ENCODE peak calls at places on chromosomes 5 and 9, in five cellular contexts. Q is HCEC 1CT; J is activated T-cell treated with anti-CD3 and anti-CD28 coated beads, Interleukin-2, amount 50 U/mL, for 72 hours; H is NCI-H1436 treated with DMSO at 0.1 percent for 48 hours; X is fibroblast of pulmonary artery. D is an unnamed sample.

GRCh38 chr9:1775230-1775629 is 239.9 kb upstream of the SMARCA2 start:
- DNase-seq in Q (no peak), J (no peak), H (no peak), X (no peak), D (no peak)

GRCh38 chr9:88388886-88389617 is 808 bp downstream of the SPIN1 start:
- DNase-seq in Q (peak; percentile 66), J (peak; percentile 55), H (no peak), X (peak; percentile 78), D (peak; percentile 34)

GRCh38 chr9:124721109-124721850 is 49.8 kb downstream of the NR6A1 start:
- DNase-seq in Q (peak; percentile 21), J (no peak), H (no peak), X (peak; percentile 22), D (no peak)

GRCh38 chr9:110942522-110942921 is 95.7 kb downstream of the LPAR1 start:
- DNase-seq in Q (peak; percentile 66), J (no peak), H (no peak), X (peak; percentile 75), D (no peak)

GRCh38 chr9:134215709-134216448 is 51.5 kb upstream of the RNU6ATAC start:
- DNase-seq in Q (no peak), J (no peak), H (no peak), X (peak; percentile 43), D (no peak)

GRCh38 chr9:27451207-27451792 is 72.8 kb upstream of the IFNK start:
- DNase-seq in Q (no peak), J (no peak), H (no peak), X (no peak), D (no peak)

GRCh38 chr5:141868541-141868940 is 9.7 kb downstream of the PCDH1 start:
- DNase-seq in Q (no peak), J (no peak), H (no peak), X (no peak), D (no peak)

GRCh38 chr9:34046784-34047379 is 1.8 kb downstream of the UBAP2 start:
- DNase-seq in Q (no peak), J (no peak), H (no peak), X (peak; percentile 30), D (no peak)

GRCh38 chr5:33441241-33441844 is 578 bp downstream of the TARS1 start:
- DNase-seq in Q (peak; percentile 68), J (peak; percentile 32), H (no peak), X (no peak), D (no peak)

GRCh38 chr9:124767830-124768229 is 3.3 kb downstream of the NR6A1 start:
- DNase-seq in Q (no peak), J (no peak), H (no peak), X (no peak), D (no peak)

GRCh38 chr5:114857951-114858401 is 311.7 kb downstream of the TRIM36 start:
- DNase-seq in Q (no peak), J (no peak), H (no peak), X (no peak), D (no peak)

GRCh38 chr9:109856785-109857184 is 76.8 kb downstream of the PALM2AKAP2 start:
- DNase-seq in Q (no peak), J (no peak), H (no peak), X (peak; percentile 79), D (no peak)

GRCh38 chr9:97510797-97511761 is 9.6 kb downstream of the TMOD1 start:
- DNase-seq in Q (peak; percentile 71), J (peak; percentile 68), H (no peak), X (peak; percentile 57), D (no peak)

GRCh38 chr5:74919487-74919886 is 53.3 kb upstream of the FAM169A start:
- DNase-seq in Q (peak; percentile 66), J (no peak), H (peak; percentile 6), X (peak; percentile 76), D (no peak)

GRCh38 chr5:150301901-150302300 is 804 bp downstream of the ARSI start:
- DNase-seq in Q (no peak), J (no peak), H (no peak), X (no peak), D (no peak)

GRCh38 chr9:91580136-91580535 is 156.5 kb upstream of the NFIL3 start:
- DNase-seq in Q (no peak), J (no peak), H (no peak), X (peak; percentile 40), D (no peak)

GRCh38 chr9:13424204-13424603 is 144.7 kb upstream of the MPDZ start:
- DNase-seq in Q (no peak), J (no peak), H (no peak), X (no peak), D (no peak)

GRCh38 chr9:134458111-134458845 is 132.0 kb downstream of the RXRA start:
- DNase-seq in Q (no peak), J (no peak), H (no peak), X (peak; percentile 33), D (no peak)

GRCh38 chr9:16960084-16960483 is 89.6 kb upstream of the BNC2 start:
- DNase-seq in Q (peak; percentile 75), J (no peak), H (no peak), X (peak; percentile 21), D (no peak)

GRCh38 chr5:32069396-32069795 is 104.7 kb downstream of the GOLPH3 start:
- DNase-seq in Q (no peak), J (no peak), H (no peak), X (no peak), D (no peak)

GRCh38 chr9:93183663-93184438 is at the start of gene WNK2:
- DNase-seq in Q (no peak), J (peak; percentile 64), H (no peak), X (no peak), D (peak; percentile 98)

GRCh38 chr5:142280066-142281011 is 44.5 kb downstream of the SPRY4 start:
- DNase-seq in Q (no peak), J (no peak), H (no peak), X (peak; percentile 83), D (no peak)

GRCh38 chr5:159097461-159098284 is 2.0 kb downstream of the EBF1 start:
- DNase-seq in Q (peak; percentile 26), J (no peak), H (no peak), X (peak; percentile 55), D (no peak)

GRCh38 chr9:2290382-2290781 is 275.2 kb downstream of the SMARCA2 start:
- DNase-seq in Q (no peak), J (no peak), H (no peak), X (no peak), D (no peak)

GRCh38 chr9:20941177-20941690 is 90.2 kb downstream of the HACD4 start:
- DNase-seq in Q (peak; percentile 67), J (peak; percentile 64), H (peak; percentile 23), X (peak; percentile 78), D (no peak)

GRCh38 chr5:130992621-130993020 is 172.4 kb downstream of the HINT1 start:
- DNase-seq in Q (no peak), J (no peak), H (no peak), X (no peak), D (no peak)

GRCh38 chr5:154118832-154119442 is 71.6 kb upstream of the GALNT10 start:
- DNase-seq in Q (peak; percentile 11), J (no peak), H (no peak), X (no peak), D (no peak)

GRCh38 chr5:55650391-55650790 is 61.7 kb downstream of the SLC38A9 start:
- DNase-seq in Q (peak; percentile 57), J (peak; percentile 32), H (no peak), X (peak; percentile 74), D (no peak)

GRCh38 chr5:95042040-95042439 is 242.9 kb downstream of the MCTP1 start:
- DNase-seq in Q (no peak), J (no peak), H (no peak), X (no peak), D (no peak)

GRCh38 chr5:52743970-52744369 is 43.7 kb upstream of the ITGA1 start:
- DNase-seq in Q (peak; percentile 49), J (peak; percentile 63), H (no peak), X (peak; percentile 42), D (no peak)

D was measured in 8988T.